ENCODE peak calls at places on chromosomes 7 and 10, in seven cellular contexts. One of them, this sample, is unnamed.

GRCh38 chr10:30353851-30354250 is 4.8 kb upstream of the MTPAP start:
- DNase-seq in heart left ventricle: no peak
- DNase-seq in A549: no peak
- DNase-seq in transverse colon: no peak
- DNase-seq in IMR-90: peak; percentile 94
- DNase-seq in H9: no peak
- DNase-seq in heart right ventricle: no peak
- DNase-seq in this sample: no peak

GRCh38 chr10:25725917-25726716 is 207.9 kb upstream of the MYO3A start:
- DNase-seq in heart left ventricle: no peak
- DNase-seq in A549: peak; percentile 47
- DNase-seq in transverse colon: no peak
- DNase-seq in IMR-90: peak; percentile 33
- DNase-seq in H9: peak; percentile 60
- DNase-seq in heart right ventricle: peak; percentile 18
- DNase-seq in this sample: peak; percentile 30

GRCh38 chr10:126738001-126738400 is 67.5 kb upstream of the C10orf90 start:
- DNase-seq in heart left ventricle: no peak
- DNase-seq in A549: no peak
- DNase-seq in transverse colon: no peak
- DNase-seq in IMR-90: no peak
- DNase-seq in H9: no peak
- DNase-seq in heart right ventricle: no peak
- DNase-seq in this sample: no peak

GRCh38 chr10:44706745-44707144 is 204.4 kb upstream of the TMEM72 start:
- DNase-seq in heart left ventricle: no peak
- DNase-seq in A549: no peak
- DNase-seq in transverse colon: no peak
- DNase-seq in IMR-90: peak; percentile 98
- DNase-seq in H9: no peak
- DNase-seq in heart right ventricle: no peak
- DNase-seq in this sample: peak; percentile 30

GRCh38 chr10:30999084-30999712 is 32.5 kb downstream of the ZNF438 start:
- DNase-seq in heart left ventricle: peak; percentile 17
- DNase-seq in A549: no peak
- DNase-seq in transverse colon: no peak
- DNase-seq in IMR-90: peak; percentile 77
- DNase-seq in H9: no peak
- DNase-seq in heart right ventricle: peak; percentile 38
- DNase-seq in this sample: no peak

GRCh38 chr7:110010379-110010778 is 1080.5 kb upstream of the LRRN3 start:
- DNase-seq in heart left ventricle: no peak
- DNase-seq in A549: no peak
- DNase-seq in transverse colon: no peak
- DNase-seq in IMR-90: no peak
- DNase-seq in H9: no peak
- DNase-seq in heart right ventricle: no peak
- DNase-seq in this sample: no peak

GRCh38 chr10:80443531-80443974 is 10.6 kb upstream of the TSPAN14 start:
- DNase-seq in heart left ventricle: peak; percentile 39
- DNase-seq in A549: no peak
- DNase-seq in transverse colon: peak; percentile 17
- DNase-seq in IMR-90: no peak
- DNase-seq in H9: peak; percentile 43
- DNase-seq in heart right ventricle: peak; percentile 21
- DNase-seq in this sample: no peak

GRCh38 chr7:117098457-117098856 is 145.2 kb downstream of the ST7 start:
- DNase-seq in heart left ventricle: no peak
- DNase-seq in A549: no peak
- DNase-seq in transverse colon: no peak
- DNase-seq in IMR-90: peak; percentile 99
- DNase-seq in H9: no peak
- DNase-seq in heart right ventricle: no peak
- DNase-seq in this sample: no peak

GRCh38 chr10:80454526-80455460 is 683 bp downstream of the TSPAN14 start:
- DNase-seq in heart left ventricle: peak; percentile 75
- DNase-seq in A549: no peak
- DNase-seq in transverse colon: peak; percentile 86
- DNase-seq in IMR-90: no peak
- DNase-seq in H9: peak; percentile 41
- DNase-seq in heart right ventricle: peak; percentile 56
- DNase-seq in this sample: no peak

GRCh38 chr7:23894891-23895569 is 185.0 kb downstream of the STK31 start:
- DNase-seq in heart left ventricle: no peak
- DNase-seq in A549: no peak
- DNase-seq in transverse colon: no peak
- DNase-seq in IMR-90: no peak
- DNase-seq in H9: no peak
- DNase-seq in heart right ventricle: no peak
- DNase-seq in this sample: no peak

GRCh38 chr10:88120599-88121333 is 257.3 kb downstream of the PTEN start:
- DNase-seq in heart left ventricle: no peak
- DNase-seq in A549: no peak
- DNase-seq in transverse colon: no peak
- DNase-seq in IMR-90: no peak
- DNase-seq in H9: no peak
- DNase-seq in heart right ventricle: no peak
- DNase-seq in this sample: no peak

GRCh38 chr7:39539816-39540215 is 26.4 kb upstream of the YAE1 start:
- DNase-seq in heart left ventricle: no peak
- DNase-seq in A549: no peak
- DNase-seq in transverse colon: no peak
- DNase-seq in IMR-90: no peak
- DNase-seq in H9: no peak
- DNase-seq in heart right ventricle: no peak
- DNase-seq in this sample: no peak

GRCh38 chr7:44096326-44096881 is 7.7 kb upstream of the AEBP1 start:
- DNase-seq in heart left ventricle: no peak
- DNase-seq in A549: no peak
- DNase-seq in transverse colon: no peak
- DNase-seq in IMR-90: no peak
- DNase-seq in H9: no peak
- DNase-seq in heart right ventricle: no peak
- DNase-seq in this sample: no peak

GRCh38 chr7:44094796-44095592 is 9.2 kb upstream of the AEBP1 start:
- DNase-seq in heart left ventricle: no peak
- DNase-seq in A549: no peak
- DNase-seq in transverse colon: no peak
- DNase-seq in IMR-90: no peak
- DNase-seq in H9: no peak
- DNase-seq in heart right ventricle: no peak
- DNase-seq in this sample: no peak

GRCh38 chr7:44098092-44099068 is 5.8 kb upstream of the AEBP1 start:
- DNase-seq in heart left ventricle: no peak
- DNase-seq in A549: no peak
- DNase-seq in transverse colon: no peak
- DNase-seq in IMR-90: no peak
- DNase-seq in H9: no peak
- DNase-seq in heart right ventricle: no peak
- DNase-seq in this sample: no peak

GRCh38 chr7:44095781-44096180 is 8.4 kb upstream of the AEBP1 start:
- DNase-seq in heart left ventricle: no peak
- DNase-seq in A549: no peak
- DNase-seq in transverse colon: no peak
- DNase-seq in IMR-90: no peak
- DNase-seq in H9: no peak
- DNase-seq in heart right ventricle: no peak
- DNase-seq in this sample: no peak

DNA sequence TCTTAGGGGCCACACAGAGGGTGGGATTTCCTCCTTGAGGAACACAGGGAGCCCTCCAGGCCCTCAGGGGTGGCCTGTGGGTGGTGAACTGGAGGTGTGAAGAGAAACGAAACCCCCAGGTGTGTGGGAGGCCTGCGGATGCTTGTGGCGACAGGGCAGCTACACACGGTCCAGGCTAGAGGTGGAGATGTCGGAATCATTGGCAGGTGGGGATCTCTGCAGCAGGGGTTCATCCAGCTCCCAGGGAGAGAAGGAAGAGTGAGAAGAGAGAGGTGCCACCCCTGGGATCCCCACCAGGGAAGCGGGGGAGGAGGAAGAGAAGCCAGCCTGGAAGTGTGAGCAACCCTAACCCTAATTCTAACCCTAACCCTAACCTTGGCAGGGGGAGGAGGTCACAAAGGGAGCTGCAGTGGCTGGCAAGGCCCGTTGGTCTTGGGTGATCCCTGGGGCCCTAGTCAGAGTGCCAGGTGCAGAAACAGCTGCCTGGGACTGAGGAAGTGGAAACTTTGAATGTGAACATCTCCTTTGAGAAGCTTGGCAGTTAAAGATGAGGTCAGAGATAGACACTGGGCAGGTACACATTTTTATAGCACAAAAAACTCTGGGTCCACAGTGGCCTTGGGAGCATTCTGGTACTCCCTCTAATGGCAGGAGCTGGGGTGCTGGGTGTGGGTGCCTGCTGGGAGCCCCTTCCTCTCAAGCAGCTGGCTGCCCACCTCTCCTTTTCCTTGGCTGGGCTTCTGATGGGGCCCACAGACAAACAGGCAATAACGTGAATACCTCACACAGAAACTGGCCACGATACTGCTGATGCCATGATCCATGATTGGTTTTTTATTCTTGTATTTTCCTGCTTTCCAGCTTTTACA is 6.8 kb upstream of the AEBP1 start:
- DNase-seq in heart left ventricle: no peak
- DNase-seq in A549: no peak
- DNase-seq in transverse colon: peak; percentile 26
- DNase-seq in IMR-90: no peak
- DNase-seq in H9: no peak
- DNase-seq in heart right ventricle: no peak
- DNase-seq in this sample: no peak
- TF ChIP-seq CTCF in heart left ventricle: no peak
- TF ChIP-seq CTCF in A549: no peak
- TF ChIP-seq CTCF in transverse colon: no peak
- TF ChIP-seq CTCF in IMR-90: no peak
- TF ChIP-seq CTCF in H9: no peak
- TF ChIP-seq CTCF in heart right ventricle: no peak
- TF ChIP-seq CTCF in this sample: no peak

GRCh38 chr7:13017881-13018280 is 330.4 kb downstream of the ARL4A start:
- DNase-seq in heart left ventricle: no peak
- DNase-seq in A549: no peak
- DNase-seq in transverse colon: no peak
- DNase-seq in IMR-90: no peak
- DNase-seq in H9: no peak
- DNase-seq in heart right ventricle: no peak
- DNase-seq in this sample: no peak

GRCh38 chr7:13021566-13021965 is 334.1 kb downstream of the ARL4A start:
- DNase-seq in heart left ventricle: no peak
- DNase-seq in A549: no peak
- DNase-seq in transverse colon: no peak
- DNase-seq in IMR-90: peak; percentile 25
- DNase-seq in H9: no peak
- DNase-seq in heart right ventricle: no peak
- DNase-seq in this sample: no peak

GRCh38 chr7:13016633-13017324 is 329.3 kb downstream of the ARL4A start:
- DNase-seq in heart left ventricle: no peak
- DNase-seq in A549: peak; percentile 16
- DNase-seq in transverse colon: no peak
- DNase-seq in IMR-90: peak; percentile 55
- DNase-seq in H9: no peak
- DNase-seq in heart right ventricle: no peak
- DNase-seq in this sample: peak; percentile 13

GRCh38 chr7:13017325-13017853 is 330.0 kb downstream of the ARL4A start:
- DNase-seq in heart left ventricle: no peak
- DNase-seq in A549: peak; percentile 65
- DNase-seq in transverse colon: no peak
- DNase-seq in IMR-90: peak; percentile 88
- DNase-seq in H9: peak; percentile 35
- DNase-seq in heart right ventricle: no peak
- DNase-seq in this sample: peak; percentile 59

GRCh38 chr7:13016036-13016581 is 328.7 kb downstream of the ARL4A start:
- DNase-seq in heart left ventricle: no peak
- DNase-seq in A549: no peak
- DNase-seq in transverse colon: no peak
- DNase-seq in IMR-90: no peak
- DNase-seq in H9: no peak
- DNase-seq in heart right ventricle: no peak
- DNase-seq in this sample: no peak
- H3K27ac ChIP-seq in heart left ventricle: no peak overlapping the region
- H3K27ac ChIP-seq in A549: peak overlapping the region; percentile 84
- H3K27ac ChIP-seq in transverse colon: no peak overlapping the region
- H3K27ac ChIP-seq in IMR-90: no peak overlapping the region
- H3K27ac ChIP-seq in H9: no peak overlapping the region
- H3K27ac ChIP-seq in heart right ventricle: no peak overlapping the region
- H3K27ac ChIP-seq in this sample: peak overlapping the region; percentile 83

DNA sequence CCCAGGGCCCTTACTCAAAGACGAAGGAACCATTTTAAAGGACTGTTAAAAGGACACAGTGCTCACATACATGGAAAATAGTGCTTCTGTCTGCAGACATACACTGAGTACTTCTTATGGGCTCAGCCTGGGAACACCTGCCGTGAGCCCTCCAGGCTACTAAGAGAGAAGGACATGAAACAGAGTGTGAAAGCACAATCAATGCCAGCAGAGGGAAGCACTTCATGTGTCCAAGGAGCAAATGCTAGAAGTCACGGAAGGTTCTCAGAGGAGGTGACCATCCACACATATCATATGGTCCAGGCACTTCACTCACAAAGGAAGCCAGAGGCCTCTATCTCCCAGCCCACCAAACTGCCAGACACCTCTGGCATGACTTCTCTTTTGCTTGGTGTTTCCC is 15.5 kb downstream of the ELMO1 start:
- DNase-seq in heart left ventricle: no peak
- DNase-seq in A549: no peak
- DNase-seq in transverse colon: no peak
- DNase-seq in IMR-90: no peak
- DNase-seq in H9: peak; percentile 41
- DNase-seq in heart right ventricle: no peak
- DNase-seq in this sample: no peak
- TF ChIP-seq CTCF in heart left ventricle: no peak
- TF ChIP-seq CTCF in A549: peak; percentile 9
- TF ChIP-seq CTCF in transverse colon: no peak
- TF ChIP-seq CTCF in IMR-90: no peak
- TF ChIP-seq CTCF in H9: peak; percentile 47
- TF ChIP-seq CTCF in heart right ventricle: no peak
- TF ChIP-seq CTCF in this sample: no peak

GRCh38 chr10:70481831-70482530 is 3.4 kb downstream of the PALD1 start:
- DNase-seq in heart left ventricle: peak; percentile 88
- DNase-seq in A549: no peak
- DNase-seq in transverse colon: no peak
- DNase-seq in IMR-90: no peak
- DNase-seq in H9: no peak
- DNase-seq in heart right ventricle: peak; percentile 87
- DNase-seq in this sample: no peak

GRCh38 chr10:70481105-70481504 is 2.5 kb downstream of the PALD1 start:
- DNase-seq in heart left ventricle: peak; percentile 26
- DNase-seq in A549: no peak
- DNase-seq in transverse colon: no peak
- DNase-seq in IMR-90: no peak
- DNase-seq in H9: no peak
- DNase-seq in heart right ventricle: no peak
- DNase-seq in this sample: no peak

GRCh38 chr10:70479626-70480253 is 1.2 kb downstream of the PALD1 start:
- DNase-seq in heart left ventricle: peak; percentile 34
- DNase-seq in A549: no peak
- DNase-seq in transverse colon: peak; percentile 49
- DNase-seq in IMR-90: no peak
- DNase-seq in H9: no peak
- DNase-seq in heart right ventricle: no peak
- DNase-seq in this sample: no peak

GRCh38 chr10:70479161-70479531 is 579 bp downstream of the PALD1 start:
- DNase-seq in heart left ventricle: peak; percentile 22
- DNase-seq in A549: peak; percentile 48
- DNase-seq in transverse colon: no peak
- DNase-seq in IMR-90: no peak
- DNase-seq in H9: no peak
- DNase-seq in heart right ventricle: no peak
- DNase-seq in this sample: no peak

GRCh38 chr10:70480254-70480861 is 1.8 kb downstream of the PALD1 start:
- DNase-seq in heart left ventricle: peak; percentile 35
- DNase-seq in A549: no peak
- DNase-seq in transverse colon: peak; percentile 46
- DNase-seq in IMR-90: no peak
- DNase-seq in H9: no peak
- DNase-seq in heart right ventricle: no peak
- DNase-seq in this sample: no peak
- H3K27ac ChIP-seq in heart left ventricle: peak overlapping the region; percentile 67
- H3K27ac ChIP-seq in A549: no peak overlapping the region
- H3K27ac ChIP-seq in transverse colon: peak overlapping the region; percentile 68
- H3K27ac ChIP-seq in IMR-90: no peak overlapping the region
- H3K27ac ChIP-seq in H9: no peak overlapping the region
- H3K27ac ChIP-seq in heart right ventricle: peak overlapping the region; percentile 66
- H3K27ac ChIP-seq in this sample: no peak overlapping the region

This sample was measured in RWPE1.